ENCODE peak calls at places on chromosomes 16 and 17, in four cellular contexts. R, M, U and E are unnamed samples. For H3K4me1, the result is how much of the 10 kb centered on the place peaks cover.

GRCh38 chr16:84464116-84464515 is 40.3 kb downstream of the MEAK7 start:
- DNase-seq in R (no peak), U (no peak), M (no peak), E (peak)

GRCh38 chr17:30554839-30555751 is 77.9 kb downstream of the GOSR1 start:
- DNase-seq in M (peak), R (peak), U (peak), E (peak)

GRCh38 chr17:47808830-47809480 is 12.6 kb downstream of the OSBPL7 start:
- DNase-seq in M (no peak), U (no peak), R (no peak), E (no peak)

GRCh38 chr17:15947331-15947730 is 2.4 kb downstream of the ADORA2B start:
- DNase-seq in U (no peak), M (no peak), R (no peak), E (no peak)

GRCh38 chr17:53950207-53950857 is 127.6 kb downstream of the KIF2B start:
- DNase-seq in M (peak), U (peak), R (no peak), E (no peak)

GRCh38 chr16:85757341-85757822 is 6.5 kb upstream of the C16orf74 start:
- DNase-seq in R (no peak), U (no peak), M (no peak), E (no peak)

GRCh38 chr16:51222016-51222415 is 70.9 kb upstream of the SALL1 start:
- DNase-seq in M (no peak), U (no peak), R (no peak), E (no peak)

GRCh38 chr16:16017812-16018211 is 68.4 kb downstream of the ABCC1 start:
- DNase-seq in U (peak), M (no peak), R (no peak), E (no peak)

GRCh38 chr17:73311781-73312641 is at the start of gene CDC42EP4:
- DNase-seq in M (peak), R (peak), U (peak), E (peak)

GRCh38 chr17:58121925-58122324 is 26.3 kb upstream of the OR4D1 start:
- DNase-seq in M (peak), R (peak), U (peak), E (no peak)

GRCh38 chr17:79050591-79050990 is 24.0 kb upstream of the ENGASE start:
- DNase-seq in U (no peak), R (no peak), M (no peak), E (no peak)

GRCh38 chr17:64218066-64218465 is 45.0 kb downstream of the TEX2 start:
- DNase-seq in U (no peak), M (no peak), R (no peak), E (no peak)

GRCh38 chr16:12354296-12354818 is 377.8 kb downstream of the SNX29 start:
- DNase-seq in R (no peak), U (no peak), M (no peak), E (no peak)

DNA sequence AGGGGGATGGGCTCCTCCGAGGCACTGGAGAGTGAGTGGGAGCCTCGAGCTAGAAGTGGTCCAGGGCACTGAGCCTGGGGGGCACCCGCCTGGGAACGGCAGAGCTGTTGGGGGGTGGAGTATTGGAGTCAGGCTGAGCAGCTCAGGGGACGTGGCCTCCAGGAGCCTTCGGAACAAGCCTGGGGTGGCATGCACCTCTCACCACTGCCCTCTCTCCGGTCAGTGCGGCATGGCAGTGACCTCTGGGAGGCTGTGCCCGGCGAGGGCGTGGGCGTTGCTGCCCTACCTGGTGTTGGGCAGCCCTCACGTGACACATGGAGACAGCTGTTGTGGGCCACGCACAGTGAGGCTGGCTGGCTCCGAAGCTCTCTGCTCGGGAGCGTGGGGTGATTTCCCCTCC is 13.9 kb downstream of the PRSS27 start:
- DNase-seq in R (no peak), M (no peak), U (no peak), E (no peak)
- H3K4me1 ChIP-seq in R (under half), M (under half), U (under half), E (under half)

GRCh38 chr17:8288336-8289102 is at the start of gene RANGRF:
- DNase-seq in M (peak), U (peak), R (peak), E (peak)
- TF ChIP-seq POLR2A in M (peak), U (peak), R (peak), E (no peak)

DNA sequence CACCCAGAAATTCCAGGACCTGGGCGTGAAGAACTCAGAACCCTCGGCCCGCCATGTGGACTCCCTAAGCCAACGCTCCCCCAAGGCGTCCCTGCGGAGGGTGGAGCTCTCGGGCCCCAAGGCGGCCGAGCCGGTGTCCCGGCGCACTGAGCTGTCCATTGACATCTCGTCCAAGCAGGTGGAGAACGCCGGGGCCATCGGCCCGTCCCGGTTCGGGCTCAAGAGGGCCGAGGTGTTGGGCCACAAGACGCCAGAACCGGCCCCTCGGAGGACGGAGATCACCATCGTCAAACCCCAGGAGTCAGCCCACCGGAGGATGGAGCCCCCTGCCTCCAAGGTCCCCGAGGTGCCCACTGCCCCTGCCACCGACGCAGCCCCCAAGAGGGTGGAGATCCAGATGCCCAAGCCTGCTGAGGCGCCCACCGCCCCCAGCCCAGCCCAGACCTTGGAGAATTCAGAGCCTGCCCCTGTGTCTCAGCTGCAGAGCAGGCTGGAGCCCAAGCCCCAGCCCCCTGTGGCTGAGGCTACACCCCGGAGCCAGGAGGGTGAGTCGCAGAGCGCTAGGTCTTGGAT is 261.5 kb downstream of the SEC14L1 start:
- DNase-seq in M (no peak), R (no peak), U (no peak), E (no peak)
- H3K4me1 ChIP-seq in M (under half), R (under half), U (under half), E (half or more)

GRCh38 chr17:28280826-28281225 is 38.2 kb upstream of the TMEM97 start:
- DNase-seq in M (no peak), U (no peak), R (no peak), E (no peak)
- TF ChIP-seq POLR2A in M (no peak), U (no peak), R (no peak), E (no peak)

DNA sequence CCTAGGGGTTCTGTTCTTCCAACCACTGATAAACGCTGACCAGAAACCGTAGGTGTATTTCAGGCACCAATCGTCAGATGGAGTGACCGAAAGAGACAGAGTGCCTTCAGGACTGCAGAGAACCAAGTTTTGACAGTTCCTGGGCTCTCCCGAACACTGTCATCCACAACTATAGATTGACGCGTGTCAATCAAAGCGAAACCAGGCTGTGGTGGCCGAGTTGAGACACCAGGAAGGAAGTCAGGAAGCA is 11.9 kb upstream of the AURKB start:
- DNase-seq in U (no peak), R (peak), M (peak), E (no peak)
- H3K4me1 ChIP-seq in U (under half), R (half or more), M (under half), E (under half)

GRCh38 chr16:67561501-67561823 is 864 bp upstream of the CTCF start:
- DNase-seq in R (no peak), U (no peak), M (no peak), E (no peak)

GRCh38 chr16:67561824-67562525 is 351 bp upstream of the CTCF start:
- DNase-seq in U (peak), R (peak), M (peak), E (peak)

GRCh38 chr16:67563708-67564468 is 1.6 kb downstream of the CTCF start:
- DNase-seq in M (peak), R (no peak), U (peak), E (peak)

GRCh38 chr16:67562526-67562917 is at the start of gene CTCF:
- DNase-seq in U (peak), R (peak), M (peak), E (peak)

DNA sequence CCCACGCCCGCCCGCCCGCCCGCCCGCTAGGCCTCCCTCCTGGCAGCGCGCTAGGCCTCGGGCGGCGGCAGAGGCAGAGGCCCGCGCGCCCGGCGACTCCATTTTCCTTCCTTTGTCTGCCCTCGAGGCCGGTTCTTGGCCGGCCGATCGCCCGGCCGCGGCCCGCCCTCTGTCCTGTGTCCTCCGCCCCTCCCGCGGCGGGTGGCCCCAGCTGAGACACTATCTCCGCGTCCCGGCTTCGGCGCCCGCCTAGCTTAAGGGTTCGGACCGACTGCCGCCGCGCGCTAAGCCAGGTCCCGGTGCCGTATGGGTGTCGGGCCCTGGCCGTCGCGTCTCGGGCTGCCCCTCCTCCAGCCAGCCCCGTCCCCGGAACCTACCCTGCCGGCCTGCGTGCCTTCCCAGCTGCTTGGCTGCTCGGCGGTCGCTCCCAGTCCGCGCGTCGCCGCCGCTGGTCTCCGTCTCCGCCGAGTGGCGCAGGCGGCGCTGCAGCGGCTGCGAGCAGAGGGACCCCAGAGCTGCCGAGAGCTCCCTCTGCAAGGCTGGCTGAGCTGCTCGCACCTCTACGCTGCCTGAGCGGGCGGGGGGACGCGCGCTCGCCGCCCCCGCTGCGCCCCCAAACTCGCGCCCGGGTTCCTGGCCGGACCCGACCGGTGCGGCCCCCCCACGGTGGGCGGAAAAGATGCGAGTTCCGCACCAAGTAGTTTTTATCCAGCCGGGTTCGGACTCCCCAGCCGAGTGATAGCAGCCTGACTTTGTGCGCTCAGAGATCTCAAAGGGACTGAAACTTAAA is 787 bp downstream of the CTCF start:
- DNase-seq in M (peak), U (peak), R (peak), E (peak)
- TF ChIP-seq POLR2A in M (peak), U (peak), R (peak), E (no peak)

GRCh38 chr17:31564883-31565297 is 173.4 kb downstream of the RAB11FIP4 start:
- DNase-seq in M (no peak), R (no peak), U (no peak), E (no peak)

GRCh38 chr17:31564291-31564690 is 172.8 kb downstream of the RAB11FIP4 start:
- DNase-seq in R (no peak), M (no peak), U (no peak), E (no peak)

GRCh38 chr17:31560836-31561235 is 169.4 kb downstream of the RAB11FIP4 start:
- DNase-seq in U (no peak), M (no peak), R (no peak), E (no peak)

GRCh38 chr17:31561469-31562412 is 170.3 kb downstream of the RAB11FIP4 start:
- DNase-seq in R (no peak), U (no peak), M (no peak), E (no peak)

DNA sequence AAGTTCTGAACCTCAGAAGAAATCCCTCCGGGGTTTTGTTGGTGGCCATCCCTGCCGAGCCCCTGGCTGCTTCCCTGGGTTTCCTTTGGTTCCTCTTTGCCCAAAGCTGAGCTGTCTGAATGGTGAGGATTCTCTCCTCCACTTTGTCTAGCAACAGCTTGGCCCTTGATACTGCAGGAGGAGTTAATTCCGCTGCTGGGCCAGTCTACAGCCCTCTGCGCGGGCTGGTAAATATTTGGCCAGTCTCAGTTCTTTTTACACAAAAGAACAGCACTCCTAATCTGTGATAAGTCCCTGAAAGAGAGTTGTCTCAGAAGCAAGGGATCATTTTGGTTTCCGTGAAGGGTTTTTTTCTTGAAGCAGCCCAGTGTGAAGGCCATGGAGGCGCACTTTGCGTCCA is 171.0 kb downstream of the RAB11FIP4 start:
- DNase-seq in M (no peak), R (no peak), U (no peak), E (peak)
- H3K4me1 ChIP-seq in M (under half), R (under half), U (under half), E (half or more)

GRCh38 chr17:45385331-45385997 is 47.2 kb downstream of the ARHGAP27 start:
- DNase-seq in R (peak), U (peak), M (peak), E (peak)

GRCh38 chr17:45384047-45384799 is 48.4 kb downstream of the ARHGAP27 start:
- DNase-seq in U (no peak), M (no peak), R (no peak), E (no peak)

GRCh38 chr17:45386180-45386579 is 46.5 kb downstream of the ARHGAP27 start:
- DNase-seq in R (no peak), M (no peak), U (no peak), E (peak)

GRCh38 chr17:45382982-45383381 is 49.7 kb downstream of the ARHGAP27 start:
- DNase-seq in U (no peak), M (no peak), R (no peak), E (no peak)

DNA sequence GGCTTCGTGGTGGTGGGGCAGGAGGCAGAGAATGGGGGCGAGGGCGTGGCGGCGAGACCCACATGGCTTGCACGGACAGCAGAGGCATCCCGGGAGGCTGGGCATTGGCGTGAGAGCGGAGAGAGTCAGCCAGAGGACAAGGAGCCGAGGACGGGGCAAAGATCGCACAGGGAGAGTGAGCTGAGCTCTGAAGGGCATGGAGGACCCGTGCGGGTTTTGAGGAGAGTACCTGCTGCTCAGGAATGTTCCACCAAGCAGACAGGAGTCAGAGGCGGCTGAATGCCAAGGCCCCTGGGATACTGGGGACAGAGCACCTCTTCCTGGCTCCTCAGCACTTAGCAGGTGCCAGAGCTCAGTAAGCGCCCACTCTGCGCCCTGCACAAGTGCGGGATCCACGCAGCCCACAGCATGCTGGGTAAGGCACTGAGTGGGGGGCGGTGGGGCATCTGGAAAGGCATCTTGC is 47.8 kb downstream of the ARHGAP27 start:
- DNase-seq in R (no peak), M (no peak), U (no peak), E (no peak)
- TF ChIP-seq POLR2A in R (no peak), M (no peak), U (no peak), E (no peak)

GRCh38 chr17:77929180-77929564 is 29.3 kb upstream of the TNRC6C start:
- DNase-seq in R (no peak), M (no peak), U (no peak), E (no peak)
- H3K4me1 ChIP-seq in R (under half), M (under half), U (under half), E (under half)